ENCODE peak calls at places on chromosome 5, in five cellular contexts. H is H1, E is GM12878, D is K562, J is HepG2. C is an unnamed sample.

GRCh38 chr5:55857247-55857640 is 6.1 kb downstream of the IL31RA start:
- DNase-seq in H (no peak), E (no peak), D (no peak), J (no peak), C (no peak)

GRCh38 chr5:139745800-139746690 is 49.6 kb upstream of the PSD2 start:
- DNase-seq in H (peak), E (no peak), D (peak), J (peak), C (peak)

GRCh38 chr5:82537646-82538306 is 259.6 kb upstream of the RPS23 start:
- DNase-seq in H (no peak), E (no peak), D (no peak), J (no peak), C (peak)

GRCh38 chr5:9790276-9790675 is 160.1 kb upstream of the TAS2R1 start:
- DNase-seq in H (no peak), E (no peak), D (no peak), J (no peak), C (no peak)

GRCh38 chr5:33227247-33227646 is 213.5 kb upstream of the TARS1 start:
- DNase-seq in H (no peak), E (no peak), D (no peak), J (no peak), C (no peak)

GRCh38 chr5:398475-399295 is 44.3 kb upstream of the EXOC3 start:
- DNase-seq in H (no peak), E (no peak), D (no peak), J (no peak), C (peak)

GRCh38 chr5:153147891-153148623 is 342.4 kb upstream of the GRIA1 start:
- DNase-seq in H (no peak), E (no peak), D (peak), J (peak), C (peak)

GRCh38 chr5:2746642-2747041 is 4.8 kb downstream of the IRX2 start:
- DNase-seq in H (no peak), E (no peak), D (no peak), J (no peak), C (no peak)

GRCh38 chr5:133785182-133785581 is 172.8 kb upstream of the FSTL4 start:
- DNase-seq in H (no peak), E (no peak), D (peak), J (no peak), C (no peak)

GRCh38 chr5:103216137-103216536 is 42.4 kb upstream of the MACIR start:
- DNase-seq in H (no peak), E (no peak), D (peak), J (no peak), C (no peak)

GRCh38 chr5:55141945-55142690 is 17.9 kb upstream of the GPX8 start:
- DNase-seq in H (no peak), E (no peak), D (no peak), J (no peak), C (no peak)

GRCh38 chr5:16866220-16866619 is 69.9 kb downstream of the MYO10 start:
- DNase-seq in H (no peak), E (no peak), D (no peak), J (no peak), C (peak)

GRCh38 chr5:72682561-72682960 is 133.9 kb upstream of the TNPO1 start:
- DNase-seq in H (no peak), E (no peak), D (no peak), J (no peak), C (no peak)

GRCh38 chr5:139358064-139358463 is 16.4 kb downstream of the PAIP2 start:
- DNase-seq in H (no peak), E (no peak), D (no peak), J (no peak), C (no peak)

GRCh38 chr5:179795049-179795862 is 1.5 kb downstream of the LTC4S start:
- DNase-seq in H (no peak), E (no peak), D (no peak), J (no peak), C (peak)

GRCh38 chr5:124154714-124155113 is 591.7 kb downstream of the ZNF608 start:
- DNase-seq in H (no peak), E (no peak), D (no peak), J (no peak), C (no peak)

GRCh38 chr5:122170630-122171029 is 41.3 kb downstream of the ZNF474 start:
- DNase-seq in H (no peak), E (no peak), D (peak), J (no peak), C (no peak)

GRCh38 chr5:175814676-175815075 is 56.7 kb upstream of the CPLX2 start:
- DNase-seq in H (no peak), E (no peak), D (peak), J (no peak), C (peak)

GRCh38 chr5:169545762-169546161 is 37.8 kb upstream of the SPDL1 start:
- DNase-seq in H (no peak), E (no peak), D (no peak), J (no peak), C (no peak)

GRCh38 chr5:43039468-43040286 is 442 bp downstream of the ANXA2R start:
- DNase-seq in H (no peak), E (no peak), D (peak), J (peak), C (peak)

GRCh38 chr5:90191352-90192045 is 218.1 kb downstream of the CETN3 start:
- DNase-seq in H (no peak), E (no peak), D (no peak), J (no peak), C (peak)

GRCh38 chr5:136012041-136012804 is 16.6 kb upstream of the TGFBI start:
- DNase-seq in H (no peak), E (no peak), D (no peak), J (no peak), C (no peak)
- TF ChIP-seq SIN3A in H (no peak), E (no peak), D (no peak), J (no peak), C (no peak)

DNA sequence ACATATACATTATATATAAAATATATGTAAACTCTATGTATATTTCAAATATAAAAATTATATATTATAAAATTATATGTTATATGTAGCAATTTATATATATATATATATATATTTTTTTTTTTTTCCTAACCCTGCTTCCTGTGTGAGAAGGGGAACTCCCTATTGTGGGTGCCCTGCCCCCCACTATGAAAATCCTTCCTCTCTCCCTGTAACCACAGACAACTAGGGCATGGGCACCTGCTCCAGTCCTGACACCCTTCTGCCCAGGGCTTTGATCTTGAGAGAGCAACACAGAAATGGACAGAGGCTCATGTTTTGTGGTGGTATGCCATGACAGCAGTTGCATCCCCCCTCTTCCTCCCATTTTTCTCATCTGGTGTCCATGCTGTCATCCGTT is 148.7 kb upstream of the IL12B start:
- DNase-seq in H (no peak), E (no peak), D (no peak), J (no peak), C (no peak)
- H3K4me2 ChIP-seq in H (no peak), E (no peak), D (no peak), J (no peak), C (no peak)

GRCh38 chr5:38738898-38739743 is 106.7 kb upstream of the OSMR start:
- DNase-seq in H (no peak), E (no peak), D (no peak), J (no peak), C (no peak)
- TF ChIP-seq RAD21 in H (no peak), E (no peak), D (no peak), J (no peak), C (no peak)

GRCh38 chr5:78518365-78519197 is 130.0 kb downstream of the LHFPL2 start:
- DNase-seq in H (no peak), E (no peak), D (no peak), J (peak), C (no peak)
- TF ChIP-seq SIN3A in H (no peak), E (no peak), D (no peak), J (no peak), C (no peak)